ENCODE peak calls at places on chromosome 6, in four cellular contexts. Z is K562, M is HepG2, D is GM12878. Y is an unnamed sample.
A peak's percentile ranks its signal among the peaks of the same experiment; 100 is the strongest.

GRCh38 chr6:51550243-51550642 is 537.2 kb downstream of the PKHD1 start:
- DNase-seq in M (no peak), D (no peak), Z (no peak), Y (no peak)

GRCh38 chr6:156347251-156348049 is 429.7 kb upstream of the ARID1B start:
- DNase-seq in M (no peak), Z (no peak), D (no peak), Y (no peak)

GRCh38 chr6:47476794-47477496 is 644 bp upstream of the CD2AP start:
- DNase-seq in D (no peak), M (peak; percentile 18), Z (no peak), Y (no peak)

GRCh38 chr6:167571550-167571949 is 246.7 kb downstream of the TTLL2 start:
- DNase-seq in M (no peak), D (no peak), Z (no peak), Y (no peak)

GRCh38 chr6:43878823-43879495 is 108.9 kb downstream of the VEGFA start:
- DNase-seq in M (no peak), D (no peak), Z (no peak), Y (no peak)

GRCh38 chr6:27545271-27546046 is 72.6 kb upstream of the ZNF184 start:
- DNase-seq in Z (peak; percentile 76), M (peak; percentile 90), D (peak; percentile 68), Y (peak; percentile 92)

GRCh38 chr6:6221829-6222535 is 98.5 kb downstream of the F13A1 start:
- DNase-seq in D (no peak), Z (peak; percentile 46), M (peak; percentile 41), Y (peak; percentile 68)

GRCh38 chr6:154732538-154732823 is 735 bp upstream of the SCAF8 start:
- DNase-seq in M (no peak), Z (no peak), D (no peak), Y (peak; percentile 56)

GRCh38 chr6:90118581-90118980 is 178.1 kb downstream of the BACH2 start:
- DNase-seq in M (no peak), D (no peak), Z (no peak), Y (no peak)

GRCh38 chr6:29685718-29686326 is 4.9 kb upstream of the ZFP57 start:
- DNase-seq in M (no peak), D (no peak), Z (peak; percentile 42), Y (peak; percentile 84)

GRCh38 chr6:38192011-38192410 is 372.5 kb downstream of the ZFAND3 start:
- DNase-seq in M (no peak), D (no peak), Z (no peak), Y (no peak)

GRCh38 chr6:113859349-113860164 is 2.4 kb downstream of the MARCKS start:
- DNase-seq in M (no peak), Z (no peak), D (no peak), Y (peak; percentile 39)
- TF ChIP-seq CBFB in M (no peak), Z (no peak), D (no peak), Y (no peak)

DNA sequence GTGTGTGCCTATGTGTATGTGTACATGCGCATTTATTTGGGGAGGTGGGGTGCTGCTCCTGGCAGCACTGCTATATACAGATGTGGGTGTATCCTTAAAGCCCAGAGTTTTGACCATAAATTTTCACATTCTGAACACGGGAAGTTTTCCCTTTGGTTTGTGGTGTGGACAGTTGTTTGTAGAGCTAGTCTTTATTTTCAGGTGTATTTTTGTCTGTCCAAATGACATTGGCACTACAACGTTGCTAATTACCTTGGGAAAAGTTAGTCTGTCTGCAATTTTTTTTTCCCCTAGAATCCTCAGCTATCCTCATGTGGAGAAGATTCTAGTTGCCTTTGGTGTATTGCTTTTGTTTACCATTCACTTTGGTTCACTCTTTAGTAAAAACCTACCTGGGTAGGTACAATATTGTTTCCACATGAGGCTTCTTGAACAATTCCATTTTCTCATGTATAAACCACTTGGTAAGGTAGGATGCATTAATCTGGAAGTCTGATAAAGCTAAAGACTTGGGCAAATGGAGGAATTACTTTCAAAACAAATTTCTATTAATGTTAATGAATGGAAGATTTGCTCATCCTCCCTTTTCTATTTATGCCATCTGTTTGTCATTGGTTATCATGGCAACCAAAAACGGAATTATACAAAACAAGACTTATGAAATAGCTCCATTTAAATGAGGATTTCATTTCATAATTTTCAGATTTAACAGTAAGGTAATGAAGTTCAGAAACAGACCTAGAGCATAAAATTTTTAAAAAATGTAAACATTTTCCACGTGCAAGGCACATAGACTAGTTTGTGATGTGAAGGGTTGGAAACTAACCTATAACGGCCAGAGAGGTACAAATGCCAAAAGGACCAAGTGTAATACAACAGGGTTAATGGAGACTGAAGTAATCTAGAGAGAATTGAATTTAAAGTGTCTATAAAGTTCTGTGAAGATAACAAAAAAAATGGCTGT is 3.9 kb downstream of the CCN2 start:
- DNase-seq in M (peak; percentile 60), D (no peak), Z (no peak), Y (no peak)
- TF ChIP-seq ATF2 in M (no peak), D (no peak), Z (no peak), Y (no peak)

DNA sequence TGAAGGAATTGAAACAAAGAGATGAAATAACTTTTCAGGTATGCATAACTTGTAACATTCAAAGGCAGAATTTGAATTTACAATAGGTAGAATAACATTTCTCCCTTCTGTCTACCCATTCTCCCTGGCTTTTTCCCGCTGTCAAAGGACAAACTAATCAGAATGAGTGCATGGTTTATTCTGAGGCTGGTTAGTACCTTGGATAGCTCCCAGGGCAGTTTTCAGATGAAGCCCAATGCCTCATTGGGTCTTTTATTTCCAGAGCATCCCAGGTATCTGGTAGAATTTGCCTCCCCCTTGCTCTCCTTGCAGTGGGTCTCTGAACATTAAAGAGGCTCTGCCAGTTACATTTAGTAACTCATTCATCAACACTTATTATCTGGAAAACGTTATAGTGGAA is 665.5 kb downstream of the BCKDHB start:
- DNase-seq in M (no peak), Z (no peak), D (no peak), Y (peak; percentile 26)
- TF ChIP-seq CBFB in M (no peak), Z (no peak), D (no peak), Y (no peak)

GRCh38 chr6:152587473-152587872 is 49.7 kb downstream of the SYNE1 start:
- DNase-seq in D (no peak), M (no peak), Z (no peak), Y (no peak)
- TF ChIP-seq ATF2 in D (no peak), M (no peak), Z (no peak), Y (no peak)

DNA sequence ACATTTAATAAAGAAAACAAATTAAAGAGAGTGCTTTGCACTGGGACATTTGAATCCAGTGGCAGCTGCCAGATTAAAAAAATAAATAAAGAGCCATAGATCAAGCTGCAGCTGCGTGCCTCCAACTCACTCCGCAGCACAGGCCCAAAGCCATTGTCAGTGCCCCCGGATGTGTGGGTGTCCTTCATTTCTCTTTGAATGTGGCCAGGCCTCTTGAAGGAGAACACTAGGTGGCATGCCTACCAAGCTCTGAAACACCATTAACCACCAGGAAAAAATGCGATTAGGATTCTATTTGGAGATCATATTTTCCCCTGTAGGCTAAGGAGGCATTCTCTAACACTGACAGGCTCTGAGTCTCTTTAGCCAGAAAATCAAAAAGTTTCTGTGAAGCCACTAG is 549.8 kb downstream of the PRKN start:
- DNase-seq in M (no peak), Z (no peak), D (no peak), Y (peak; percentile 17)
- TF ChIP-seq CBFB in M (no peak), Z (no peak), D (no peak), Y (no peak)

GRCh38 chr6:41758641-41759035 is 11.4 kb upstream of the PGC start:
- DNase-seq in M (no peak), D (no peak), Z (no peak), Y (no peak)

GRCh38 chr6:41757268-41757667 is 10.1 kb upstream of the PGC start:
- DNase-seq in Z (no peak), D (no peak), M (no peak), Y (no peak)

GRCh38 chr6:41757931-41758640 is 10.9 kb upstream of the PGC start:
- DNase-seq in Z (no peak), M (no peak), D (no peak), Y (no peak)

GRCh38 chr6:41759106-41759904 is 12.1 kb upstream of the PGC start:
- DNase-seq in Z (no peak), D (no peak), M (no peak), Y (no peak)

GRCh38 chr6:41759905-41760579 is 12.8 kb upstream of the PGC start:
- DNase-seq in M (no peak), Z (no peak), D (no peak), Y (no peak)
- TF ChIP-seq ATF2 in M (no peak), Z (no peak), D (no peak), Y (no peak)

Y was measured in WTC11.